ENCODE peak calls at places on chromosomes 13 and 19, in four cellular contexts. H is CD4-positive, alpha-beta T cell; L is adrenal gland; G is tibial artery. D is an unnamed sample.

GRCh38 chr13:34933786-34934185 is 8.3 kb upstream of the NBEA start:
- DNase-seq in L (no peak), H (no peak), G (no peak), D (no peak)

GRCh38 chr19:6264077-6264445 is 15.7 kb downstream of the MLLT1 start:
- DNase-seq in L (no peak), H (no peak), G (no peak), D (no peak)

GRCh38 chr13:41402695-41403511 is 54.4 kb upstream of the RGCC start:
- DNase-seq in L (no peak), H (no peak), G (no peak), D (no peak)

GRCh38 chr19:18433039-18433691 is 4.8 kb downstream of the ISYNA1 start:
- DNase-seq in L (peak; percentile 80), G (peak; percentile 78), H (no peak), D (no peak)

GRCh38 chr19:15323496-15324235 is 8.7 kb downstream of the BRD4 start:
- DNase-seq in G (peak; percentile 86), L (peak; percentile 80), H (no peak), D (no peak)

GRCh38 chr19:2246801-2247361 is 2.2 kb upstream of the AMH start:
- DNase-seq in G (no peak), L (peak; percentile 76), H (no peak), D (no peak)

GRCh38 chr19:57813919-57814504 is 701 bp downstream of the ZNF552 start:
- DNase-seq in G (no peak), H (no peak), L (no peak), D (no peak)

GRCh38 chr13:48746816-48747215 is 93.1 kb downstream of the CYSLTR2 start:
- DNase-seq in H (no peak), G (no peak), L (no peak), D (no peak)

GRCh38 chr13:71460179-71460578 is 406.8 kb downstream of the DACH1 start:
- DNase-seq in H (no peak), G (no peak), L (no peak), D (no peak)

GRCh38 chr19:622666-623065 is 10.7 kb downstream of the POLRMT start:
- DNase-seq in G (no peak), L (no peak), H (no peak), D (no peak)

GRCh38 chr13:108878732-108879131 is 249.3 kb downstream of the MYO16 start:
- DNase-seq in L (no peak), H (no peak), G (no peak), D (no peak)

GRCh38 chr13:44249439-44249838 is 124.2 kb upstream of the SERP2 start:
- DNase-seq in H (no peak), L (no peak), G (peak; percentile 76), D (no peak)

GRCh38 chr19:5691930-5692784 is 2.1 kb downstream of the RPL36 start:
- DNase-seq in G (no peak), H (no peak), L (peak; percentile 64), D (no peak)

GRCh38 chr19:49887653-49888477 is 8.8 kb downstream of the IL4I1 start:
- DNase-seq in G (no peak), H (no peak), L (no peak), D (no peak)

GRCh38 chr13:98889419-98890079 is 88.3 kb downstream of the DOCK9 start:
- DNase-seq in L (no peak), G (no peak), H (no peak), D (no peak)

GRCh38 chr13:78875792-78876580 is 217.0 kb upstream of the OBI1 start:
- DNase-seq in L (no peak), H (no peak), G (no peak), D (no peak)

GRCh38 chr13:100588350-100589177 is at the start of gene GGACT:
- DNase-seq in G (peak; percentile 70), H (peak; percentile 76), L (peak; percentile 79), D (peak; percentile 71)

GRCh38 chr19:17052439-17052838 is 22.8 kb downstream of the HAUS8 start:
- DNase-seq in L (peak; percentile 82), H (peak; percentile 29), G (no peak), D (no peak)
- TF ChIP-seq CTCF in L (peak; percentile 50), H (no peak), G (peak; percentile 53), D (peak; percentile 66)

DNA sequence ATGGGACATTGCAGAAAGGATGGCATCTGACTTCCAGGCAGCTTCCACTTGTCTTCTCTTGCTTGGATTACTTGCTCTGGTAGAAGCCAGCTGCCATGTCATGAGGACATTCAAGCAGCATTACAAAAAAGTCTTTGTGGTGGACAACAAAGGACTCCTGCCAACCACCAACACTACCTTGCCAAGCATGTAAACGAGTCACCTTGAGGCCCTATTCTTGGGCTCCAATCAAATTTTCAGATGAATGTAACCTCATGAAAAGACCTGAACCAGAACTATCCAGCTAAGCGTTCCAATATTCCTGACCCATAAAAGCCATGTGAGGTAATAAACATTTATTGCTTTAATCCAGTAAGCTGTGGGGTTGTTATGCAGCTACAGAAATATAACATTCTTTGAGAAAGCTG is 12.5 kb downstream of the PROSER1 start:
- DNase-seq in H (no peak), L (no peak), G (no peak), D (no peak)
- TF ChIP-seq CTCF in H (no peak), L (no peak), G (no peak), D (no peak)

GRCh38 chr19:28327905-28328304 is 885.0 kb downstream of the UQCRFS1 start:
- DNase-seq in G (no peak), H (no peak), L (no peak), D (no peak)

GRCh38 chr19:28319918-28320317 is 893.0 kb downstream of the UQCRFS1 start:
- DNase-seq in H (no peak), L (no peak), G (no peak), D (no peak)

GRCh38 chr19:28329429-28329828 is 883.5 kb downstream of the UQCRFS1 start:
- DNase-seq in G (no peak), L (no peak), H (no peak), D (no peak)

GRCh38 chr19:28319208-28319607 is 893.7 kb downstream of the UQCRFS1 start:
- DNase-seq in L (no peak), G (no peak), H (no peak), D (no peak)

GRCh38 chr19:28324275-28325060 is 888.5 kb downstream of the UQCRFS1 start:
- DNase-seq in G (no peak), L (no peak), H (no peak), D (no peak)
- TF ChIP-seq CTCF in G (no peak), L (no peak), H (no peak), D (peak; percentile 52)

DNA sequence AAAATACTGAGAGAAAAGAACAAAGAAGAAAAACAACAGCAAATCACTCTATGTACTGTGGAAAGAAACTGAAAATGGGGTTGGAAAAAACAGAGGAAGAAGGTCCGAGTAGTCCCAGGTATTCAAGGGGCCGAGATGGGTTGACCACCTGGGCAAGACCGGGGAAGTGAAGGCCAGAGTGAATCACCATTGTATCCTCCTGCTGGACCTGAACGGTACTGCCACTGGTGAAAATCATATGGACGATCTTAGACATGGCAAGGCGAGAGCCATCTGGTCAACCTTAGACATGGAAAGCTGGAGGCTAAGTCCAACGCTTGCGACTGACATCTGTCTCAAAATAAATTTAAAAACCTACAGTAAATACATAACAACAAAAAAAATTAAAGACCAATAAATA is 44.4 kb upstream of the ZNF91 start:
- DNase-seq in L (no peak), G (no peak), H (no peak), D (no peak)
- TF ChIP-seq CTCF in L (no peak), G (no peak), H (no peak), D (no peak)

D was measured in progenitor cell of endocrine pancreas.